ENCODE peak calls at places on chromosomes 4 and X, in six cellular contexts. One of them, this sample, is unnamed.

GRCh38 chrX:86146102-86146501 is 2.1 kb upstream of the DACH2 start:
- DNase-seq in tibial artery: no peak
- DNase-seq in progenitor cell of endocrine pancreas: no peak
- DNase-seq in pancreas: no peak
- DNase-seq in nephron progenitor cell: no peak
- DNase-seq in fibroblast of the aortic adventitia: no peak
- DNase-seq in this sample: no peak

GRCh38 chr4:182818926-182819730 is 98.1 kb downstream of the DCTD start:
- DNase-seq in nephron progenitor cell: no peak
- DNase-seq in pancreas: no peak
- DNase-seq in fibroblast of the aortic adventitia: no peak
- DNase-seq in progenitor cell of endocrine pancreas: no peak
- DNase-seq in tibial artery: no peak
- DNase-seq in this sample: no peak

GRCh38 chrX:1813809-1814208 is 198.9 kb downstream of the ASMT start:
- DNase-seq in progenitor cell of endocrine pancreas: no peak
- DNase-seq in tibial artery: no peak
- DNase-seq in pancreas: no peak
- DNase-seq in nephron progenitor cell: peak; percentile 33
- DNase-seq in fibroblast of the aortic adventitia: no peak
- DNase-seq in this sample: no peak

GRCh38 chr4:84342161-84342560 is 156.9 kb downstream of the NKX6-1 start:
- DNase-seq in fibroblast of the aortic adventitia: no peak
- DNase-seq in nephron progenitor cell: no peak
- DNase-seq in pancreas: no peak
- DNase-seq in tibial artery: no peak
- DNase-seq in progenitor cell of endocrine pancreas: no peak
- DNase-seq in this sample: no peak

GRCh38 chr4:180060159-180060889 is 2182.9 kb upstream of the TENM3 start:
- DNase-seq in nephron progenitor cell: no peak
- DNase-seq in pancreas: no peak
- DNase-seq in tibial artery: no peak
- DNase-seq in fibroblast of the aortic adventitia: no peak
- DNase-seq in progenitor cell of endocrine pancreas: no peak
- DNase-seq in this sample: no peak

GRCh38 chr4:136784326-136784725 is 748.0 kb downstream of the PCDH18 start:
- DNase-seq in nephron progenitor cell: no peak
- DNase-seq in tibial artery: no peak
- DNase-seq in pancreas: no peak
- DNase-seq in fibroblast of the aortic adventitia: no peak
- DNase-seq in progenitor cell of endocrine pancreas: no peak
- DNase-seq in this sample: no peak

GRCh38 chr4:56430203-56430602 is 5.2 kb downstream of the PPAT start:
- DNase-seq in fibroblast of the aortic adventitia: no peak
- DNase-seq in pancreas: no peak
- DNase-seq in progenitor cell of endocrine pancreas: no peak
- DNase-seq in nephron progenitor cell: no peak
- DNase-seq in tibial artery: no peak
- DNase-seq in this sample: no peak

GRCh38 chrX:110086916-110087484 is 84.1 kb downstream of the TMEM164 start:
- DNase-seq in tibial artery: no peak
- DNase-seq in pancreas: no peak
- DNase-seq in fibroblast of the aortic adventitia: peak; percentile 92
- DNase-seq in nephron progenitor cell: no peak
- DNase-seq in progenitor cell of endocrine pancreas: no peak
- DNase-seq in this sample: no peak

GRCh38 chr4:113371061-113371460 is 321.6 kb downstream of the ANK2 start:
- DNase-seq in progenitor cell of endocrine pancreas: no peak
- DNase-seq in fibroblast of the aortic adventitia: peak; percentile 17
- DNase-seq in pancreas: no peak
- DNase-seq in tibial artery: no peak
- DNase-seq in nephron progenitor cell: no peak
- DNase-seq in this sample: no peak

GRCh38 chr4:8331567-8331955 is 62.0 kb downstream of the HTRA3 start:
- DNase-seq in nephron progenitor cell: no peak
- DNase-seq in progenitor cell of endocrine pancreas: no peak
- DNase-seq in pancreas: no peak
- DNase-seq in tibial artery: no peak
- DNase-seq in fibroblast of the aortic adventitia: no peak
- DNase-seq in this sample: no peak

GRCh38 chr4:8329859-8330761 is 60.6 kb downstream of the HTRA3 start:
- DNase-seq in progenitor cell of endocrine pancreas: no peak
- DNase-seq in tibial artery: no peak
- DNase-seq in nephron progenitor cell: no peak
- DNase-seq in fibroblast of the aortic adventitia: no peak
- DNase-seq in pancreas: no peak
- DNase-seq in this sample: no peak

GRCh38 chr4:8329560-8329858 is 60.0 kb downstream of the HTRA3 start:
- DNase-seq in tibial artery: peak; percentile 13
- DNase-seq in progenitor cell of endocrine pancreas: no peak
- DNase-seq in fibroblast of the aortic adventitia: no peak
- DNase-seq in nephron progenitor cell: no peak
- DNase-seq in pancreas: no peak
- DNase-seq in this sample: no peak

GRCh38 chr4:8332038-8332857 is 62.7 kb downstream of the HTRA3 start:
- DNase-seq in pancreas: no peak
- DNase-seq in progenitor cell of endocrine pancreas: no peak
- DNase-seq in fibroblast of the aortic adventitia: no peak
- DNase-seq in tibial artery: no peak
- DNase-seq in nephron progenitor cell: no peak
- DNase-seq in this sample: no peak

GRCh38 chr4:8330821-8331566 is 61.4 kb downstream of the HTRA3 start:
- DNase-seq in fibroblast of the aortic adventitia: no peak
- DNase-seq in tibial artery: no peak
- DNase-seq in progenitor cell of endocrine pancreas: no peak
- DNase-seq in pancreas: no peak
- DNase-seq in nephron progenitor cell: no peak
- DNase-seq in this sample: no peak
- TF ChIP-seq CTCF in fibroblast of the aortic adventitia: no peak
- TF ChIP-seq CTCF in tibial artery: no peak
- TF ChIP-seq CTCF in progenitor cell of endocrine pancreas: no peak
- TF ChIP-seq CTCF in pancreas: no peak
- TF ChIP-seq CTCF in nephron progenitor cell: no peak
- TF ChIP-seq CTCF in this sample: no peak

GRCh38 chr4:173192375-173193162 is 24.0 kb downstream of the GALNT7 start:
- DNase-seq in pancreas: no peak
- DNase-seq in progenitor cell of endocrine pancreas: no peak
- DNase-seq in tibial artery: no peak
- DNase-seq in nephron progenitor cell: no peak
- DNase-seq in fibroblast of the aortic adventitia: no peak
- DNase-seq in this sample: no peak
- TF ChIP-seq CTCF in pancreas: no peak
- TF ChIP-seq CTCF in progenitor cell of endocrine pancreas: no peak
- TF ChIP-seq CTCF in tibial artery: no peak
- TF ChIP-seq CTCF in nephron progenitor cell: no peak
- TF ChIP-seq CTCF in fibroblast of the aortic adventitia: no peak
- TF ChIP-seq CTCF in this sample: no peak

GRCh38 chr4:110637408-110638131 is 14.7 kb upstream of the PITX2 start:
- DNase-seq in pancreas: no peak
- DNase-seq in fibroblast of the aortic adventitia: no peak
- DNase-seq in progenitor cell of endocrine pancreas: no peak
- DNase-seq in nephron progenitor cell: peak; percentile 54
- DNase-seq in tibial artery: no peak
- DNase-seq in this sample: peak; percentile 35
- TF ChIP-seq CTCF in pancreas: no peak
- TF ChIP-seq CTCF in fibroblast of the aortic adventitia: no peak
- TF ChIP-seq CTCF in progenitor cell of endocrine pancreas: peak; percentile 30
- TF ChIP-seq CTCF in nephron progenitor cell: no peak
- TF ChIP-seq CTCF in tibial artery: no peak
- TF ChIP-seq CTCF in this sample: no peak

GRCh38 chr4:152936446-152937279 is 540 bp downstream of the FHDC1 start:
- DNase-seq in pancreas: peak; percentile 48
- DNase-seq in tibial artery: no peak
- DNase-seq in fibroblast of the aortic adventitia: peak; percentile 12
- DNase-seq in progenitor cell of endocrine pancreas: peak; percentile 41
- DNase-seq in nephron progenitor cell: peak; percentile 59
- DNase-seq in this sample: peak; percentile 35

GRCh38 chr4:152935138-152935537 is 985 bp upstream of the FHDC1 start:
- DNase-seq in tibial artery: no peak
- DNase-seq in progenitor cell of endocrine pancreas: peak; percentile 34
- DNase-seq in pancreas: peak; percentile 44
- DNase-seq in fibroblast of the aortic adventitia: no peak
- DNase-seq in nephron progenitor cell: peak; percentile 25
- DNase-seq in this sample: no peak

GRCh38 chr4:152937280-152937534 is 1.1 kb downstream of the FHDC1 start:
- DNase-seq in fibroblast of the aortic adventitia: no peak
- DNase-seq in nephron progenitor cell: no peak
- DNase-seq in pancreas: peak; percentile 42
- DNase-seq in tibial artery: no peak
- DNase-seq in progenitor cell of endocrine pancreas: peak; percentile 24
- DNase-seq in this sample: no peak

GRCh38 chr4:152937535-152938236 is 1.6 kb downstream of the FHDC1 start:
- DNase-seq in fibroblast of the aortic adventitia: peak; percentile 33
- DNase-seq in tibial artery: no peak
- DNase-seq in pancreas: peak; percentile 47
- DNase-seq in progenitor cell of endocrine pancreas: no peak
- DNase-seq in nephron progenitor cell: peak; percentile 57
- DNase-seq in this sample: peak; percentile 36

DNA sequence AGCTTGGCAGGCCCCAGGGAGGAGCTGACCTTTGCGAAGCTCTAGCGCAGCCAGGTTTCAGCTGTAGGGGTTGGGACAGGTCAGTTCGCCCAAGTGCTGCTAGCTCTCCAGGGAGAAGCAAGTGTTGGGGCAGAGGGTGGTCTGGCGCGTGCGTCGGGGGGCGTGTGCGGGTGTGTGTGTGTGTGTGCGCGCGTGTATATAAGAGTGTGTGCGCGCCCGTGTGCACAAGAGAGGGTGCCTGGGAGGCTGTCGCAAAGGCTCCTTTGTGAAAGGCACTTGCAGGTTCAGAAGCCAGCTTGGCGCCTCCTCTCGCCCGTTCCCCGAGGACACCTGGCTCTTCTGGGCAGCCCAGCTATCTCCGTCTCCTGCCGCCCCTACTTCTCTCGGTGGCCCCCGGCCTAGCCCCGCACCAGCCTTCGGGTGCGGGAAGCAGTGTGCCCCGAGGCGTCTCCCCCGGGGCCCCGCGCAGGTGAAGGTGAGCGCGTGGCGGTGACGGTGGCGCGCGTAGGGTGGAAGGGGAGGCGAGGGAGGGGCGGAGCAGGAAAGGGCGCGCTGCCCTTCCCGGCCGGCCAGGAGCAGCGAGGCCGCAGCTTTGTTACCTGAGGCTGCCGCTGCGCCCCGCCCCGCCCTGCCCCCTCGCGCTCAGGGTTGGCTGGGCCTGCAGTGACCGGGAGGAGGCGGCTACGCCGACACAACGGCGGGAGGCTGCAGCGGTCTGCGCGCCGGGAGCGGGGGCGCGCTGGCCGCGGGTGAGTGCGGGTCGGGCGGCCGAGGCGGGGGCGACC is at the start of gene FHDC1:
- DNase-seq in progenitor cell of endocrine pancreas: peak; percentile 85
- DNase-seq in fibroblast of the aortic adventitia: no peak
- DNase-seq in tibial artery: no peak
- DNase-seq in pancreas: peak; percentile 86
- DNase-seq in nephron progenitor cell: peak; percentile 79
- DNase-seq in this sample: peak; percentile 39
- TF ChIP-seq CTCF in progenitor cell of endocrine pancreas: peak; percentile 9
- TF ChIP-seq CTCF in fibroblast of the aortic adventitia: no peak
- TF ChIP-seq CTCF in tibial artery: no peak
- TF ChIP-seq CTCF in pancreas: no peak
- TF ChIP-seq CTCF in nephron progenitor cell: no peak
- TF ChIP-seq CTCF in this sample: no peak

GRCh38 chrX:15815779-15816452 is 25.6 kb downstream of the ZRSR2 start:
- DNase-seq in tibial artery: no peak
- DNase-seq in progenitor cell of endocrine pancreas: no peak
- DNase-seq in pancreas: no peak
- DNase-seq in nephron progenitor cell: peak; percentile 17
- DNase-seq in fibroblast of the aortic adventitia: peak; percentile 23
- DNase-seq in this sample: peak; percentile 8
- TF ChIP-seq CTCF in tibial artery: no peak
- TF ChIP-seq CTCF in progenitor cell of endocrine pancreas: peak; percentile 62
- TF ChIP-seq CTCF in pancreas: no peak
- TF ChIP-seq CTCF in nephron progenitor cell: peak; percentile 34
- TF ChIP-seq CTCF in fibroblast of the aortic adventitia: peak; percentile 29
- TF ChIP-seq CTCF in this sample: peak; percentile 32

GRCh38 chrX:34893741-34894140 is 48.9 kb upstream of the FAM47B start:
- DNase-seq in tibial artery: no peak
- DNase-seq in pancreas: no peak
- DNase-seq in fibroblast of the aortic adventitia: peak; percentile 33
- DNase-seq in progenitor cell of endocrine pancreas: no peak
- DNase-seq in nephron progenitor cell: no peak
- DNase-seq in this sample: no peak
- TF ChIP-seq CTCF in tibial artery: peak; percentile 28
- TF ChIP-seq CTCF in pancreas: no peak
- TF ChIP-seq CTCF in fibroblast of the aortic adventitia: peak; percentile 31
- TF ChIP-seq CTCF in progenitor cell of endocrine pancreas: peak; percentile 50
- TF ChIP-seq CTCF in nephron progenitor cell: no peak
- TF ChIP-seq CTCF in this sample: no peak

GRCh38 chr4:44674471-44674870 is 3.7 kb upstream of the GUF1 start:
- DNase-seq in pancreas: no peak
- DNase-seq in progenitor cell of endocrine pancreas: no peak
- DNase-seq in fibroblast of the aortic adventitia: peak; percentile 4
- DNase-seq in tibial artery: no peak
- DNase-seq in nephron progenitor cell: no peak
- DNase-seq in this sample: no peak
- TF ChIP-seq CTCF in pancreas: no peak
- TF ChIP-seq CTCF in progenitor cell of endocrine pancreas: no peak
- TF ChIP-seq CTCF in fibroblast of the aortic adventitia: peak; percentile 15
- TF ChIP-seq CTCF in tibial artery: no peak
- TF ChIP-seq CTCF in nephron progenitor cell: no peak
- TF ChIP-seq CTCF in this sample: no peak